ENCODE peak calls at places on chromosomes 16 and 17, in six cellular contexts. R is CD8-positive, alpha-beta T cell; L is cardiac muscle cell; A is breast epithelium; P is GM12865; B is heart right ventricle. J is an unnamed sample.
A peak's percentile ranks its signal among the peaks of the same experiment; 100 is the strongest.

GRCh38 chr16:4713663-4714501 is 20.2 kb downstream of the ANKS3 start:
- DNase-seq in R (no peak), L (no peak), A (no peak), P (no peak), B (no peak), J (no peak)

GRCh38 chr16:13935408-13935807 is 15.5 kb downstream of the ERCC4 start:
- DNase-seq in R (no peak), L (no peak), A (no peak), P (no peak), B (no peak), J (no peak)

GRCh38 chr16:22300427-22301071 is 3.3 kb downstream of the POLR3E start:
- DNase-seq in R (peak; percentile 43), L (peak; percentile 65), A (no peak), P (peak; percentile 69), B (peak; percentile 57), J (peak; percentile 68)

GRCh38 chr17:77810536-77810935 is 148.0 kb upstream of the TNRC6C start:
- DNase-seq in R (no peak), L (no peak), A (peak; percentile 36), P (no peak), B (peak; percentile 48), J (peak; percentile 94)

GRCh38 chr17:36937001-36937960 is at the start of gene LHX1:
- DNase-seq in R (no peak), L (peak; percentile 52), A (no peak), P (no peak), B (no peak), J (no peak)

GRCh38 chr17:58321571-58322525 is 6.7 kb downstream of the TSPOAP1 start:
- DNase-seq in R (no peak), L (no peak), A (no peak), P (no peak), B (no peak), J (no peak)

GRCh38 chr16:69325784-69326171 is 4.6 kb downstream of the PDF start:
- DNase-seq in R (no peak), L (no peak), A (no peak), P (no peak), B (no peak), J (no peak)

GRCh38 chr16:66539628-66540469 is 10.1 kb downstream of the TK2 start:
- DNase-seq in R (no peak), L (no peak), A (no peak), P (peak; percentile 74), B (no peak), J (no peak)

GRCh38 chr17:83067071-83067717 is 12.2 kb upstream of the METRNL start:
- DNase-seq in R (no peak), L (no peak), A (no peak), P (no peak), B (peak; percentile 7), J (no peak)

GRCh38 chr17:77886387-77886728 is 72.1 kb upstream of the TNRC6C start:
- DNase-seq in R (no peak), L (no peak), A (no peak), P (no peak), B (peak; percentile 39), J (no peak)

GRCh38 chr16:55474821-55475220 is 4.2 kb upstream of the MMP2 start:
- DNase-seq in R (no peak), L (no peak), A (no peak), P (no peak), B (no peak), J (no peak)

GRCh38 chr17:7851438-7852261 is 3.2 kb upstream of the TMEM88 start:
- DNase-seq in R (peak; percentile 95), L (peak; percentile 95), A (peak; percentile 80), P (peak; percentile 96), B (peak; percentile 91), J (peak; percentile 85)

GRCh38 chr16:56643080-56643778 is 4.8 kb downstream of the MT1A start:
- DNase-seq in R (peak; percentile 67), L (peak; percentile 39), A (peak; percentile 59), P (peak; percentile 59), B (peak; percentile 77), J (peak; percentile 66)

GRCh38 chr16:78816499-78817441 is 717.3 kb downstream of the WWOX start:
- DNase-seq in R (no peak), L (no peak), A (peak; percentile 63), P (no peak), B (no peak), J (peak; percentile 76)

GRCh38 chr16:78709137-78709871 is 609.9 kb downstream of the WWOX start:
- DNase-seq in R (no peak), L (no peak), A (no peak), P (no peak), B (no peak), J (no peak)

GRCh38 chr16:57341441-57342303 is 16.9 kb upstream of the CCL22 start:
- DNase-seq in R (no peak), L (no peak), A (peak; percentile 97), P (no peak), B (no peak), J (peak; percentile 96)

GRCh38 chr17:565506-565905 is 149.1 kb downstream of the VPS53 start:
- DNase-seq in R (no peak), L (no peak), A (no peak), P (no peak), B (no peak), J (no peak)

GRCh38 chr16:83935858-83936255 is 17.2 kb upstream of the OSGIN1 start:
- DNase-seq in R (no peak), L (no peak), A (no peak), P (no peak), B (no peak), J (no peak)

GRCh38 chr17:44540246-44541084 is 16.8 kb upstream of the FZD2 start:
- DNase-seq in R (no peak), L (no peak), A (no peak), P (no peak), B (no peak), J (no peak)

GRCh38 chr17:67491009-67491677 is 114.1 kb downstream of the PITPNC1 start:
- DNase-seq in R (no peak), L (no peak), A (peak; percentile 47), P (no peak), B (peak; percentile 89), J (peak; percentile 100)
- H3K4me3 ChIP-seq in R (no peak overlapping the region), L (no peak overlapping the region), A (peak overlapping the region; percentile 9), P (no peak overlapping the region), B (peak overlapping the region; percentile 43), J (peak overlapping the region; percentile 28)

GRCh38 chr17:50283246-50283645 is 9.0 kb downstream of the TMEM92 start:
- DNase-seq in R (no peak), L (no peak), A (no peak), P (peak; percentile 85), B (no peak), J (peak; percentile 39)

GRCh38 chr17:50285941-50286340 is 11.7 kb downstream of the TMEM92 start:
- DNase-seq in R (no peak), L (no peak), A (no peak), P (no peak), B (no peak), J (no peak)

GRCh38 chr17:50280801-50281441 is 6.7 kb downstream of the TMEM92 start:
- DNase-seq in R (no peak), L (no peak), A (no peak), P (no peak), B (no peak), J (no peak)

GRCh38 chr17:50281739-50282401 is 7.6 kb downstream of the TMEM92 start:
- DNase-seq in R (no peak), L (no peak), A (no peak), P (no peak), B (no peak), J (no peak)

DNA sequence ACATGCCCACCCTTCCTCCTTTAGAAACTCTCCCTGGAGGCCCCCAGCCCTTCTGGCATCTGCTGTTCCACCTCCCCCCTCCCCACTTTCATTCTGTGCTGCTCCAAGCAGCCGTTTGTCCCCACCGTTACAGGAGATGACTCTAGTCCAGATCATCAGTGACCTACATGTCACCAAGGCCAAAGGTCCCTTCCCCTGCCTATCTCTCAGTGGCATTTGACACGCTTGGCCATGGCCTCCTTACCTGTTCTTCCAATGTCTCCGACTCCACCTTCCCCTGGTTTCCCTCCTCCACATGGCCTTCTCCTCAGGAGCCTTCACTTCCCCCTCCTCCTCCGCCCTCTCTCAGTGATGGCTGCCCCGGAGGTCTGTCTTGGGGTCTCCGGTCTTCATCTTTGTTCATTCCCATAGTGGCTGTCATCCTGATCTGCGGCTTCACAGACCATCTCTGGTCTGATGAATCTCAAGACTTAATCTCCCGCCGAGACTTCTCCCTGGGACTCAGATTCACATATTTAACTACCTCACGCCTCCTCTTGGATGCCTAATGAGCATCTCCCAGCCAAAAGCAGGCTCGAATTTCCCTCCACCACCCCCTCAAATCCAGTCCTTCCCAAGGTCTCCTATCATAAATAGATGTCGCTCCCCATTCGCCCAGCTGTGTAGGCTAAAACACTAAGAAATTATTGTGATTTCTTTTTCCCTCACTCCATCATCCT is 9.6 kb downstream of the TMEM92 start:
- DNase-seq in R (no peak), L (no peak), A (no peak), P (no peak), B (no peak), J (no peak)
- H3K4me3 ChIP-seq in R (no peak overlapping the region), L (no peak overlapping the region), A (no peak overlapping the region), P (no peak overlapping the region), B (no peak overlapping the region), J (no peak overlapping the region)

GRCh38 chr17:46771601-46772012 is 46.9 kb downstream of the WNT3 start:
- DNase-seq in R (no peak), L (peak; percentile 75), A (no peak), P (no peak), B (peak; percentile 40), J (no peak)

GRCh38 chr17:46769531-46770438 is 48.7 kb downstream of the WNT3 start:
- DNase-seq in R (no peak), L (no peak), A (no peak), P (no peak), B (no peak), J (peak; percentile 25)

GRCh38 chr17:46770439-46770817 is 48.1 kb downstream of the WNT3 start:
- DNase-seq in R (no peak), L (no peak), A (no peak), P (no peak), B (no peak), J (no peak)

GRCh38 chr17:46772013-46772878 is 46.2 kb downstream of the WNT3 start:
- DNase-seq in R (no peak), L (peak; percentile 59), A (no peak), P (no peak), B (peak; percentile 33), J (no peak)

DNA sequence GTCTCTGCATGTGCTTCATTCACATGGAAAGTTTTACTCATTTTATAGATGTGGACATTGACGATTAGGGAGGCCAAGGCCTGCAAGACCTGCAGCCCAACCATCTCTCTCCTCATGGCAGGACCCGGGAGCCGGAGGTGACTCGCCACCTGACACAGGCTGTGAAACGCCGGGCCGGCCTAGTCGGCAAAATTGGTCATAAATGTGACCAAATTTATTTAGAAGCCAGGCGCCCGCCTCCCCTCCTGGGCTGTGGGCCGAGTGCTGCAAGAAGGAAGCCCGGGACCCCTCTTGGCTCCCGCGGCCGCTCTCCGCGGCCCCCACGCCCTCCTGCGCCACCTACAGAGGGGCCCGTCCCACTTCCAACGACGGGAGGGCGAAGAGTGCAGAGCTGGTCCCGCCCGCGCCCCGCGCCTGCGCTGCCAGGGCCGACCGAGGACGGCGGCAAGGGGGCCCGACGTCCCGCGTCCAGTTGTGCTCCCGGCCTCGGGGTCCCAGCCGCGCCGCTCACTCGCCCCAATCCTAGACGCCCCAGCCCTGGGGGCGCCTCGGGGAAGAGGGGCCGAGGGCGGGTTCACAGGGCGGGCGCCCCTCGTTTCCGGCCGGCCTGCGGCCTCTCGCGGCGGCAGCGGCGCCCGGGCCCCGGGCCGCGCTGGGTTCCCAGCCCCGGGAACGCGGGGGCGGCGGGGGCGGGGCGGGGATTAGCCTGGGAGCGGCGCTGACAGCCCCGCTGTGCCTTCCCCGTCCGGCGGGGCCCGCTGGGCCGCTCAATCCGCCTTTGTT is 47.5 kb downstream of the WNT3 start:
- DNase-seq in R (no peak), L (peak; percentile 72), A (no peak), P (no peak), B (peak; percentile 50), J (peak; percentile 47)
- H3K4me3 ChIP-seq in R (peak overlapping the region; percentile 30), L (peak overlapping the region; percentile 47), A (peak overlapping the region; percentile 62), P (peak overlapping the region; percentile 36), B (peak overlapping the region; percentile 59), J (peak overlapping the region; percentile 6)

GRCh38 chr17:40363480-40363838 is 1.1 kb downstream of the GJD3 start:
- DNase-seq in R (no peak), L (peak; percentile 58), A (no peak), P (no peak), B (peak; percentile 38), J (peak; percentile 12)
- H3K4me3 ChIP-seq in R (peak overlapping the region; percentile 33), L (peak overlapping the region; percentile 51), A (peak overlapping the region; percentile 61), P (peak overlapping the region; percentile 55), B (peak overlapping the region; percentile 62), J (peak overlapping the region; percentile 35)